ENCODE peak calls at places on chromosomes 2 and 18, in eight cellular contexts. One of them, this sample, is unnamed.

GRCh38 chr2:232325324-232326273 is 53.0 kb upstream of the ALPP start:
- DNase-seq in heart left ventricle: peak
- DNase-seq in A549: peak
- DNase-seq in adrenal gland: peak
- DNase-seq in body of pancreas: peak
- DNase-seq in GM12878: no peak
- DNase-seq in breast epithelium: no peak
- DNase-seq in endothelial cell of umbilical vein: peak
- DNase-seq in this sample: no peak

GRCh38 chr18:73923866-73924265 is 223.8 kb downstream of the FBXO15 start:
- DNase-seq in body of pancreas: no peak
- DNase-seq in GM12878: no peak
- DNase-seq in A549: no peak
- DNase-seq in breast epithelium: no peak
- DNase-seq in endothelial cell of umbilical vein: no peak
- DNase-seq in heart left ventricle: no peak
- DNase-seq in adrenal gland: no peak
- DNase-seq in this sample: no peak

GRCh38 chr2:231621051-231621879 is 28.6 kb downstream of the TEX44 start:
- DNase-seq in breast epithelium: peak
- DNase-seq in adrenal gland: no peak
- DNase-seq in endothelial cell of umbilical vein: no peak
- DNase-seq in heart left ventricle: peak
- DNase-seq in GM12878: no peak
- DNase-seq in body of pancreas: no peak
- DNase-seq in A549: no peak
- DNase-seq in this sample: no peak

GRCh38 chr2:215880970-215881369 is 132.4 kb downstream of the MREG start:
- DNase-seq in body of pancreas: no peak
- DNase-seq in breast epithelium: no peak
- DNase-seq in A549: no peak
- DNase-seq in GM12878: peak
- DNase-seq in adrenal gland: no peak
- DNase-seq in endothelial cell of umbilical vein: no peak
- DNase-seq in heart left ventricle: no peak
- DNase-seq in this sample: no peak

GRCh38 chr2:105344704-105345345 is 7.5 kb downstream of the C2orf49 start:
- DNase-seq in GM12878: no peak
- DNase-seq in heart left ventricle: no peak
- DNase-seq in endothelial cell of umbilical vein: peak
- DNase-seq in adrenal gland: no peak
- DNase-seq in body of pancreas: no peak
- DNase-seq in breast epithelium: no peak
- DNase-seq in A549: peak
- DNase-seq in this sample: peak

GRCh38 chr2:67384115-67384823 is 12.9 kb upstream of the ETAA1 start:
- DNase-seq in breast epithelium: no peak
- DNase-seq in A549: no peak
- DNase-seq in endothelial cell of umbilical vein: no peak
- DNase-seq in adrenal gland: no peak
- DNase-seq in GM12878: no peak
- DNase-seq in body of pancreas: no peak
- DNase-seq in heart left ventricle: no peak
- DNase-seq in this sample: no peak

GRCh38 chr2:241804326-241805276 is 4.4 kb upstream of the NEU4 start:
- DNase-seq in heart left ventricle: no peak
- DNase-seq in breast epithelium: no peak
- DNase-seq in GM12878: no peak
- DNase-seq in body of pancreas: no peak
- DNase-seq in endothelial cell of umbilical vein: no peak
- DNase-seq in adrenal gland: peak
- DNase-seq in A549: peak
- DNase-seq in this sample: peak

GRCh38 chr18:8091042-8091441 is 518.2 kb upstream of the RAB12 start:
- DNase-seq in GM12878: no peak
- DNase-seq in endothelial cell of umbilical vein: no peak
- DNase-seq in breast epithelium: no peak
- DNase-seq in body of pancreas: no peak
- DNase-seq in adrenal gland: no peak
- DNase-seq in heart left ventricle: no peak
- DNase-seq in A549: no peak
- DNase-seq in this sample: peak

GRCh38 chr2:162581931-162582330 is 238.0 kb downstream of the GCA start:
- DNase-seq in body of pancreas: no peak
- DNase-seq in A549: no peak
- DNase-seq in adrenal gland: no peak
- DNase-seq in breast epithelium: no peak
- DNase-seq in heart left ventricle: no peak
- DNase-seq in GM12878: no peak
- DNase-seq in endothelial cell of umbilical vein: no peak
- DNase-seq in this sample: no peak

GRCh38 chr2:23757686-23758433 is 169.1 kb downstream of the ATAD2B start:
- DNase-seq in A549: peak
- DNase-seq in GM12878: no peak
- DNase-seq in heart left ventricle: no peak
- DNase-seq in endothelial cell of umbilical vein: peak
- DNase-seq in adrenal gland: no peak
- DNase-seq in breast epithelium: no peak
- DNase-seq in body of pancreas: no peak
- DNase-seq in this sample: no peak

GRCh38 chr2:12733846-12734245 is 17.1 kb downstream of the TRIB2 start:
- DNase-seq in GM12878: no peak
- DNase-seq in breast epithelium: peak
- DNase-seq in body of pancreas: peak
- DNase-seq in adrenal gland: no peak
- DNase-seq in heart left ventricle: peak
- DNase-seq in A549: no peak
- DNase-seq in endothelial cell of umbilical vein: no peak
- DNase-seq in this sample: no peak

DNA sequence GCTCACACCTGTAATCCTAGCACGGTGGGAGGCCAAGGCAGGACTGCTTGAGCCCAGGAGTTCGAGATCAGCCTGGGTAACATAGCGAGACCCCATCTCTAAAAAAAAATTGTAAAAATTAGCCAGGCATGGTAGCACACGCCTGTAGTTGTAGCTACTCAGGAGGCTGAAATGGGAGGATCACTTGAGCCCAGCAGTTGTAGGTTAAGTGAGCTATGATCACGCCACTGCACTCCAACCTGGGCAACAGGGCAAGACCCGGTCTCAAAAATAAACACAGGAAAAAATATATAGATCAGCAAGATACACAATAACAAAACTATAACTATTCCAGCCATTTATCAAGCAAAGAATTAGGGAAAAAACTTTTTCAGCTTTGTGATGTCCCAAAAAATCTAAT is 3.0 kb downstream of the SF3B1 start:
- DNase-seq in endothelial cell of umbilical vein: no peak
- DNase-seq in adrenal gland: no peak
- DNase-seq in GM12878: no peak
- DNase-seq in heart left ventricle: no peak
- DNase-seq in body of pancreas: no peak
- DNase-seq in breast epithelium: no peak
- DNase-seq in A549: no peak
- DNase-seq in this sample: no peak
- H3K4me3 ChIP-seq in endothelial cell of umbilical vein: no peak
- H3K4me3 ChIP-seq in adrenal gland: no peak
- H3K4me3 ChIP-seq in GM12878: peak
- H3K4me3 ChIP-seq in heart left ventricle: no peak
- H3K4me3 ChIP-seq in body of pancreas: no peak
- H3K4me3 ChIP-seq in breast epithelium: peak
- H3K4me3 ChIP-seq in A549: no peak
- H3K4me3 ChIP-seq in this sample: no peak

DNA sequence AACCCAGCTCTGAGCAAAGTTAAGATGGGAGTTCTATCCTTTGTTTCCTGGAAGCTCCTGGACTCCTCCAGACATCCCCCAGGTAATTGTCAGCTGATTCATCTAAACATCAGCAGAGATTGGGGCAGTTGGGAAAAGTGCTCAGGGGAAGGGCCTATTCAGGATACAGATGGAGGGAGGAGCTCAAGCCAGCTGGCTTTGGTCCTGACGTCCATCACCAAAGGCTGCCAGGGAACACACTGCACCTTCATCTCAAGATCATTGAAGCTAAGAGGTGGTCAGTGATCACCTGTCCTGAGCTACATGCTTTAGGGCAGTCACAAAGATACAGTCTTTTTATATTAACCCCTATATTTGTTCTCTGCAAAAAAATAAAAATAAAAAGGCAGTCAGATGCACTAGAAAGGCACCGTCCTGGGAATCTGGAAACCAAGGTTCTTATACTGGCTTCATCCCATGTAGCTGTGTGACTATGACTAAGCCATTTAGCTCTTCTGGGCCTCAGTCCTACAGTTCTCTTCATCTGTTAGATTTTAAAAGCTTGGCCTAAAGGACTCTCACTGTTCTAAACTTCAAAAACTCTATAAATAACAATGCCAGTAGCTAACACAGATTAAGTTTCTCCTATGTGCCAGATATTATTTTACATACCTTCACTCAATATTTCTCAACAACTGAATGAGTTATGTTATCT is 446.5 kb downstream of the BCL11A start:
- DNase-seq in heart left ventricle: peak
- DNase-seq in body of pancreas: peak
- DNase-seq in GM12878: no peak
- DNase-seq in endothelial cell of umbilical vein: no peak
- DNase-seq in breast epithelium: no peak
- DNase-seq in adrenal gland: no peak
- DNase-seq in A549: no peak
- DNase-seq in this sample: no peak
- H3K27ac ChIP-seq in heart left ventricle: no peak
- H3K27ac ChIP-seq in body of pancreas: peak
- H3K27ac ChIP-seq in GM12878: no peak
- H3K27ac ChIP-seq in endothelial cell of umbilical vein: no peak
- H3K27ac ChIP-seq in breast epithelium: no peak
- H3K27ac ChIP-seq in adrenal gland: no peak
- H3K27ac ChIP-seq in A549: no peak
- H3K27ac ChIP-seq in this sample: no peak

DNA sequence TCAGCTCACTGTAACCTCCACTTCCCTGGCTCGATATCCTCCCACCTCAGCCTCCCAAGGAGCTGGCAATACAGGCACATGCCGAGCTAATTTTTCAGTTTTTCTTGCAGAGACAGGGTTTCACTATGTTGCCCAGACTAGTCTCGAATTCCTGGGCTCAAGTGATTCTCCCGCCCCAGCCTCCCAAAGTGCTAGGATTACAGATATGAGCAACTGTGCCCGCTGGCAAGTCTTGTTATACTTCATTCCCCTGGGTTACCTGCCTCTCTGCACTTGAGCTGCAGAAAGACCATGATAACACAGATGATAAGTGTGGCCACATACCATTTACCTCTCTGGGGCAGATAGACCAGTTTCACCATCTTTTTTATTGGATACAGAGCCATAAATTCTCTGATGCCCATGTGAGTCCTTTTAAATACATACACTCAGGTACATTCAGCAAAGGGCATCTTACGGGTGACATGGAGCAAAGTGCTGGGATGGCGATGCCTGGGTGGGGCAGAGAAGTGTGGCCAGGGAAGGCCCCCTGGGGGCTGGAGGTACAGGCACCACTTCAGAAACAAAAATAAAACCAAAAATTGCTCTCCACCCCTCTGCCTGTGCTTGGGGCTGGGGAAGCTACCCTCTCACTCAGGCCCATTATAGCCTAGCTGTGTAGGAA is 20.4 kb downstream of the CCT7 start:
- DNase-seq in heart left ventricle: no peak
- DNase-seq in breast epithelium: no peak
- DNase-seq in body of pancreas: no peak
- DNase-seq in GM12878: no peak
- DNase-seq in endothelial cell of umbilical vein: no peak
- DNase-seq in A549: no peak
- DNase-seq in adrenal gland: no peak
- DNase-seq in this sample: no peak
- TF ChIP-seq POLR2A in heart left ventricle: no peak
- TF ChIP-seq POLR2A in breast epithelium: no peak
- TF ChIP-seq POLR2A in body of pancreas: no peak
- TF ChIP-seq POLR2A in GM12878: no peak
- TF ChIP-seq POLR2A in endothelial cell of umbilical vein: no peak
- TF ChIP-seq POLR2A in A549: no peak
- TF ChIP-seq POLR2A in adrenal gland: no peak
- TF ChIP-seq POLR2A in this sample: no peak

GRCh38 chr2:133985563-133985962 is 268.3 kb upstream of the MGAT5 start:
- DNase-seq in GM12878: no peak
- DNase-seq in endothelial cell of umbilical vein: no peak
- DNase-seq in A549: no peak
- DNase-seq in heart left ventricle: no peak
- DNase-seq in body of pancreas: no peak
- DNase-seq in breast epithelium: no peak
- DNase-seq in adrenal gland: no peak
- DNase-seq in this sample: no peak

GRCh38 chr2:133986076-133986837 is 267.6 kb upstream of the MGAT5 start:
- DNase-seq in heart left ventricle: peak
- DNase-seq in adrenal gland: peak
- DNase-seq in GM12878: no peak
- DNase-seq in endothelial cell of umbilical vein: no peak
- DNase-seq in body of pancreas: no peak
- DNase-seq in A549: no peak
- DNase-seq in breast epithelium: no peak
- DNase-seq in this sample: no peak

GRCh38 chr2:133991606-133992168 is 262.2 kb upstream of the MGAT5 start:
- DNase-seq in GM12878: no peak
- DNase-seq in body of pancreas: no peak
- DNase-seq in A549: no peak
- DNase-seq in adrenal gland: no peak
- DNase-seq in breast epithelium: no peak
- DNase-seq in endothelial cell of umbilical vein: no peak
- DNase-seq in heart left ventricle: no peak
- DNase-seq in this sample: no peak

GRCh38 chr2:133988316-133988891 is 265.5 kb upstream of the MGAT5 start:
- DNase-seq in breast epithelium: no peak
- DNase-seq in body of pancreas: no peak
- DNase-seq in endothelial cell of umbilical vein: no peak
- DNase-seq in GM12878: no peak
- DNase-seq in A549: no peak
- DNase-seq in adrenal gland: no peak
- DNase-seq in heart left ventricle: no peak
- DNase-seq in this sample: no peak

DNA sequence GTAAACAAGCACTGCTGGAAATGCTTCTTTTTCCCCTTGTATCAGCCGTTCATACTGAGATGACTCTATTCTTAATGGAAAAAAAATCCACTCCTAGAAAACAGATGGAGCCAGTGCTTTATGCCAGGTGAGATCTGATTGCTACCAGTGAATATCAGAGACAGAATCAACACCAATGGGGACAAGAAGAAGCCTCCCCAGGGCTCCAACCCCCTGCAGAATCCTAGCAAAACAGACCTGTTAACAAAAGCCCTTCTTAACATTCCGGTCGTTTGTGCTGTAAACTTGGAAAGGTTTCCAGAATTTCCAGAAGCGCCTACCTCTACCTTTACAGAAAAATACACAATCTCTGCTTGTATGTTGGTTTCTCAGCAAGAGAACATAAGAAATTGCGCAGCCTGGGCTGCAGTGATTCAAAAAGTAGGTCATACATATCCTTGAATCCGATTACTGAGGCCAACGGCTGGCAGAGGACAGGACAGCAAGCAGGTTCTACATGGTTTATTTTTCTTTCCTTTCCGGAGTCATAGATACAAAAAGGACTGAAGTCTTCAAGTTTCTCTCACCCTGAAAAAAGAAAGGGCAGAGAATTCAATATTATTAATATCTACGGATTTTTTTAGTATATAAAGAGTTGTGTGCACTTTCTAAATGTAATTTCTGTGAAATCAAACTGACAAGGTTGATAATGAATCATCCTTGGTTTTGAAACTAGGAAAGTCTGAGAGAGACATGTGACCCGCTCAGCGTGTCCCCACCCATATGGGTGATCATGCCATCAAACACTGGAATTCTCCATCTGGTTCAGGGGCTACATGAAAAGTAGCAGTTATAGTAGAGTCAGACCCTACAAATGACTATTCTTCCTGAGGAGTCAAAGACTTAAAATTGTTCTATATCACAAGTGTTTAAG is 266.7 kb upstream of the MGAT5 start:
- DNase-seq in heart left ventricle: no peak
- DNase-seq in endothelial cell of umbilical vein: no peak
- DNase-seq in GM12878: no peak
- DNase-seq in A549: no peak
- DNase-seq in adrenal gland: peak
- DNase-seq in body of pancreas: no peak
- DNase-seq in breast epithelium: no peak
- DNase-seq in this sample: no peak
- H3K4me3 ChIP-seq in heart left ventricle: no peak
- H3K4me3 ChIP-seq in endothelial cell of umbilical vein: no peak
- H3K4me3 ChIP-seq in GM12878: no peak
- H3K4me3 ChIP-seq in A549: no peak
- H3K4me3 ChIP-seq in adrenal gland: no peak
- H3K4me3 ChIP-seq in body of pancreas: no peak
- H3K4me3 ChIP-seq in breast epithelium: no peak
- H3K4me3 ChIP-seq in this sample: no peak